ENCODE peak calls at places on chromosomes 4 and X, in seven cellular contexts. V is breast epithelium, C is DND-41, O is stomach, W is cardiac muscle cell, M is psoas muscle, U is fibroblast of lung. E is an unnamed sample.

GRCh38 chr4:127993150-127993549 is 27.9 kb downstream of the ABHD18 start:
- DNase-seq in V (no peak), C (no peak), O (no peak), W (no peak), M (no peak), U (no peak), E (no peak)

GRCh38 chrX:41457618-41458192 is 10.6 kb downstream of the NYX start:
- DNase-seq in V (no peak), C (peak; percentile 74), O (no peak), W (no peak), M (no peak), U (no peak), E (no peak)

GRCh38 chrX:2498781-2499302 is 1.9 kb downstream of the DHRSX start:
- DNase-seq in V (no peak), C (no peak), O (peak; percentile 8), W (peak; percentile 17), M (no peak), U (peak; percentile 23), E (no peak)

GRCh38 chr4:5045099-5045498 is 6.2 kb upstream of the STK32B start:
- DNase-seq in V (no peak), C (peak; percentile 78), O (no peak), W (no peak), M (no peak), U (no peak), E (no peak)

GRCh38 chr4:60209588-60209987 is 990.5 kb upstream of the ADGRL3 start:
- DNase-seq in V (no peak), C (no peak), O (no peak), W (no peak), M (no peak), U (no peak), E (no peak)

GRCh38 chrX:17635231-17635630 is 102.1 kb upstream of the SCML1 start:
- DNase-seq in V (no peak), C (no peak), O (no peak), W (peak; percentile 78), M (no peak), U (peak; percentile 58), E (no peak)

GRCh38 chrX:18146954-18147353 is 73.7 kb downstream of the BEND2 start:
- DNase-seq in V (no peak), C (peak; percentile 16), O (no peak), W (peak; percentile 72), M (no peak), U (peak; percentile 5), E (no peak)

GRCh38 chrX:56232221-56233082 is at the start of gene KLF8:
- DNase-seq in V (peak; percentile 43), C (no peak), O (peak; percentile 44), W (peak; percentile 43), M (peak; percentile 33), U (no peak), E (no peak)

GRCh38 chrX:115642895-115643530 is 82.0 kb downstream of the PLS3 start:
- DNase-seq in V (no peak), C (peak; percentile 15), O (peak; percentile 36), W (peak; percentile 54), M (no peak), U (peak; percentile 44), E (no peak)

GRCh38 chr4:177596035-177596434 is 153.8 kb upstream of the AGA start:
- DNase-seq in V (no peak), C (peak; percentile 18), O (no peak), W (peak; percentile 5), M (peak; percentile 29), U (peak; percentile 85), E (peak; percentile 58)

GRCh38 chr4:3753711-3754412 is 12.3 kb upstream of the ADRA2C start:
- DNase-seq in V (no peak), C (no peak), O (no peak), W (no peak), M (no peak), U (no peak), E (no peak)

GRCh38 chr4:139279723-139280620 is at the start of gene MGARP:
- DNase-seq in V (no peak), C (no peak), O (no peak), W (peak; percentile 51), M (peak; percentile 31), U (peak; percentile 51), E (peak; percentile 58)

GRCh38 chrX:32269877-32270276 is 941.5 kb downstream of the DMD start:
- DNase-seq in V (no peak), C (no peak), O (no peak), W (no peak), M (no peak), U (no peak), E (no peak)

GRCh38 chr4:3186609-3187008 is 62.4 kb upstream of the MSANTD1 start:
- DNase-seq in V (no peak), C (no peak), O (no peak), W (no peak), M (no peak), U (peak; percentile 85), E (no peak)

GRCh38 chr4:150255610-150256580 is 177.7 kb downstream of the DCLK2 start:
- DNase-seq in V (no peak), C (no peak), O (no peak), W (no peak), M (no peak), U (no peak), E (no peak)

GRCh38 chr4:6356076-6356560 is 86.5 kb downstream of the WFS1 start:
- DNase-seq in V (no peak), C (no peak), O (no peak), W (no peak), M (no peak), U (no peak), E (no peak)

GRCh38 chr4:138297743-138298405 is 55.7 kb upstream of the SLC7A11 start:
- DNase-seq in V (no peak), C (no peak), O (no peak), W (no peak), M (no peak), U (no peak), E (no peak)

GRCh38 chr4:55733874-55734437 is 85.6 kb upstream of the EXOC1L start:
- DNase-seq in V (peak; percentile 45), C (no peak), O (peak; percentile 91), W (no peak), M (peak; percentile 30), U (peak; percentile 24), E (peak; percentile 65)

GRCh38 chrX:125378205-125378604 is 58.5 kb downstream of the TEX13C start:
- DNase-seq in V (no peak), C (no peak), O (no peak), W (no peak), M (no peak), U (no peak), E (no peak)

GRCh38 chr4:175951794-175952193 is 113.8 kb upstream of the WDR17 start:
- DNase-seq in V (no peak), C (no peak), O (peak; percentile 55), W (no peak), M (no peak), U (peak; percentile 75), E (no peak)

GRCh38 chrX:20144491-20144890 is 2.9 kb upstream of the EIF1AX start:
- DNase-seq in V (no peak), C (no peak), O (no peak), W (no peak), M (no peak), U (peak; percentile 63), E (no peak)

GRCh38 chr4:151730003-151730559 is 30.7 kb downstream of the GATB start:
- DNase-seq in V (no peak), C (no peak), O (no peak), W (no peak), M (no peak), U (peak; percentile 18), E (no peak)

GRCh38 chr4:88737304-88738015 is 39.8 kb upstream of the NAP1L5 start:
- DNase-seq in V (peak; percentile 33), C (peak; percentile 12), O (peak; percentile 44), W (no peak), M (peak; percentile 49), U (peak; percentile 87), E (no peak)

GRCh38 chr4:26032572-26033320 is 118.7 kb downstream of the SMIM20 start:
- DNase-seq in V (no peak), C (no peak), O (no peak), W (no peak), M (peak; percentile 27), U (peak; percentile 98), E (no peak)

GRCh38 chrX:110181459-110182137 is 136.3 kb downstream of the AMMECR1 start:
- DNase-seq in V (no peak), C (no peak), O (no peak), W (no peak), M (no peak), U (no peak), E (no peak)
- H3K27ac ChIP-seq in V (no peak overlapping the region), C (no peak overlapping the region), O (no peak overlapping the region), W (no peak overlapping the region), M (no peak overlapping the region), U (no peak overlapping the region), E (no peak overlapping the region)

DNA sequence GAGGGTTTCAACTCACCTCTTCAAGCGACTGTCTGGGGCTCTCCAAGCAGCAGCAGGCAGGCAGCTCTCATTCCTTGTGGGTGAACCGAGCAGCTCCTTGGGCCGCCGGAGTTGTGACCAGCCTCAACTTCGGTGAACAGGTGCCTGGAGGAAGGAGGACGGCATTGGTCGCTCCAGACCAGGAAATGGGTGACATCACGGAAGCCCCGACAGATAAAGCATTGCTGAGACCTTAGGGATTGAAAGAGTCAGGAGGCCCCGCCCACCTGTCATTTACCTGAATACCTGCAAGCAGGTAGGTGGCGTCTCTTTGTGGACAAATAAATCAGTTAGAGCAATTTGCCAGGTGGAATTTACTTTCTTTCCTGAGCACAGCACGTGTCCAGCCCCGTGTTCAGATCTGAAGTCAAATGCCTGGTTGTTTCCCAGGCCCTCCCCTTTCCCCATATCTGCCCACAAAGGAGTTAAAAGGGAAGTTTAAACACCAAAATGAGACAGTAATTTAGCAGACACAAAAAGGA is at the start of gene LNX1:
- DNase-seq in V (peak; percentile 85), C (no peak), O (peak; percentile 96), W (peak; percentile 10), M (no peak), U (no peak), E (no peak)
- H3K4me3 ChIP-seq in V (peak within 1 kb of the TSS; percentile 58), C (no peak within 1 kb of the TSS), O (peak within 1 kb of the TSS; percentile 31), W (no peak within 1 kb of the TSS), M (no peak within 1 kb of the TSS), U (no peak within 1 kb of the TSS), E (no peak within 1 kb of the TSS)

GRCh38 chr4:1524761-1525160 is 118.5 kb upstream of the NKX1-1 start:
- DNase-seq in V (no peak), C (no peak), O (no peak), W (no peak), M (no peak), U (no peak), E (no peak)
- H3K4me1 ChIP-seq in V (no peaks in the 10 kb centered on the region), C (no peaks in the 10 kb centered on the region), O (peaks cover 7% of the 10 kb centered on the region), W (no peaks in the 10 kb centered on the region), M (no peaks in the 10 kb centered on the region), U (no peaks in the 10 kb centered on the region), E (no peaks in the 10 kb centered on the region)

DNA sequence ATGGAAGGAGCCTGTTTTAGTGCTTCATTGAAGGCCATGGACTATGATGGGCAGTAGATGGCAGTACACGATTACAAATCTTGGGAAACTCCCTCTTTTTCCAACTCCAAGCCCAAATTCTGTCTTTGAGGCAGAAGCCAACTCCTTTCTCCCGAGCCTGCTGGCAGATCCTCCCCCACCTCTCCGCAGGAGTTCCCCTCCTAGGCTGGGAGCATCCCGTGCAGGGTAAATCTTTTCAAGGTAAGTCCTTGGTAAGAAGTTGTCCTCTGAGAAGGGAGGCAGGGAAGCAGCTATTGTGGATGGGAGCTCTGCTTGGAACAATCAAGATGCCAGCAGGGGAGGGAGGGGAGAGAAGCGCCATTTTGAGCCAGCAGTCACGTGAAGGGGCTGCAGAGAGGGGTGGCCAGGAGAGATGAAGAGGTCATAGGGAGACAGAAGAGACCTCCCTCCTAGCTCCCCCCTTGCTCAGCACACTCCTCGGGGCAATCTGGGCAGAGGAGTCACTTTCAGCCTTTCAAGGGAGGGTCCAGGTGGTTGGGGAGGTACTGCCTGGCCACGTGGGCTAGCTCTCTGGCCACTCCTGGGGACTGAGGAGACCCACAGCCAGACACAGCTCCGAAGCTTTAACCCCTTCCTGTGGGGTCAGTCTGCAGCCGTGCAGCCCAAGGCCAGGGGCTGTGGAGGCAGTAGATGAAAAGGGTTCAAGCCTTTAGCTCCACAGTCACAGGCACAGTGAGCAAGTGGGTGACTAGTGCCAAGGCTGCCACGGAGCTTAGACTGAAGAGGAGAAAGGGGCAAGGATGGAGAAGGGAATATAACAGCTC is 9.6 kb downstream of the CC2D2A start:
- DNase-seq in V (peak; percentile 25), C (peak; percentile 35), O (peak; percentile 31), W (peak; percentile 79), M (no peak), U (peak; percentile 81), E (peak; percentile 64)
- H3K27ac ChIP-seq in V (peak overlapping the region; percentile 94), C (no peak overlapping the region), O (peak overlapping the region; percentile 77), W (peak overlapping the region; percentile 86), M (peak overlapping the region; percentile 14), U (peak overlapping the region; percentile 89), E (peak overlapping the region; percentile 20)